ENCODE peak calls at places on chromosomes 4 and X, in seven cellular contexts. Y is cardiac muscle cell; B is stimulated activated CD8-positive, alpha-beta memory T cell treated with anti-CD3 and anti-CD28 coated beads, Interleukin-4, amount 100 ng/mL, for 48 hours; A is fibroblast of pulmonary artery; O is Karpas-422; J is H9; X is anterior cingulate cortex. T is an unnamed sample.

GRCh38 chr4:82491251-82491960 is 61.0 kb downstream of the ENOPH1 start:
- DNase-seq in Y (no peak), B (no peak), A (no peak), O (no peak), J (no peak), X (no peak), T (no peak)

GRCh38 chr4:85489273-85489672 is 14.3 kb downstream of the ARHGAP24 start:
- DNase-seq in Y (peak), B (no peak), A (peak), O (peak), J (peak), X (no peak), T (no peak)

GRCh38 chr4:7506119-7506518 is 71.4 kb upstream of the PSAPL1 start:
- DNase-seq in Y (peak), B (no peak), A (no peak), O (no peak), J (no peak), X (peak), T (no peak)

GRCh38 chr4:16238304-16238703 is 12.0 kb upstream of the TAPT1 start:
- DNase-seq in Y (no peak), B (no peak), A (no peak), O (no peak), J (no peak), X (no peak), T (no peak)

GRCh38 chr4:8607603-8608481 is 15.3 kb downstream of the CPZ start:
- DNase-seq in Y (peak), B (peak), A (no peak), O (peak), J (peak), X (no peak), T (no peak)

GRCh38 chrX:124594017-124594651 is 247.8 kb downstream of the SH2D1A start:
- DNase-seq in Y (peak), B (no peak), A (no peak), O (no peak), J (no peak), X (no peak), T (no peak)

GRCh38 chr4:69594382-69594781 is 45.1 kb downstream of the UGT2A2 start:
- DNase-seq in Y (no peak), B (no peak), A (no peak), O (no peak), J (no peak), X (no peak), T (no peak)

GRCh38 chrX:15882704-15883539 is 28.3 kb upstream of the AP1S2 start:
- DNase-seq in Y (peak), B (no peak), A (peak), O (peak), J (no peak), X (no peak), T (no peak)

GRCh38 chr4:8768357-8768999 is 103.2 kb downstream of the HMX1 start:
- DNase-seq in Y (no peak), B (no peak), A (no peak), O (no peak), J (no peak), X (no peak), T (no peak)

GRCh38 chr4:105951198-105951597 is 55.9 kb downstream of the NPNT start:
- DNase-seq in Y (peak), B (no peak), A (peak), O (no peak), J (no peak), X (no peak), T (no peak)

GRCh38 chr4:89175611-89176010 is 64.3 kb downstream of the TIGD2 start:
- DNase-seq in Y (no peak), B (no peak), A (no peak), O (no peak), J (no peak), X (no peak), T (no peak)

GRCh38 chr4:153634737-153635353 is 49.2 kb upstream of the TLR2 start:
- DNase-seq in Y (peak), B (no peak), A (peak), O (peak), J (no peak), X (no peak), T (no peak)

GRCh38 chr4:125368161-125368560 is 53.4 kb downstream of the FAT4 start:
- DNase-seq in Y (peak), B (no peak), A (peak), O (no peak), J (no peak), X (no peak), T (no peak)

GRCh38 chr4:21697583-21697982 is 251.0 kb downstream of the KCNIP4 start:
- DNase-seq in Y (peak), B (peak), A (no peak), O (no peak), J (peak), X (no peak), T (no peak)

GRCh38 chrX:44708470-44708869 is 135.4 kb upstream of the DUSP21 start:
- DNase-seq in Y (no peak), B (no peak), A (no peak), O (no peak), J (no peak), X (no peak), T (no peak)

GRCh38 chr4:56958111-56958517 is 19.3 kb downstream of the NOA1 start:
- DNase-seq in Y (peak), B (no peak), A (peak), O (no peak), J (no peak), X (peak), T (peak)

GRCh38 chr4:96003941-96004340 is 164.0 kb downstream of the PDHA2 start:
- DNase-seq in Y (peak), B (no peak), A (peak), O (no peak), J (no peak), X (no peak), T (no peak)

GRCh38 chrX:41148553-41148952 is 63.3 kb downstream of the USP9X start:
- DNase-seq in Y (peak), B (no peak), A (peak), O (no peak), J (no peak), X (no peak), T (no peak)

GRCh38 chrX:7088968-7089615 is 58.4 kb upstream of the STS start:
- DNase-seq in Y (no peak), B (peak), A (no peak), O (peak), J (peak), X (no peak), T (no peak)

GRCh38 chr4:25949166-25949748 is 35.2 kb downstream of the SMIM20 start:
- DNase-seq in Y (no peak), B (no peak), A (no peak), O (no peak), J (peak), X (no peak), T (no peak)